ENCODE peak calls at places on chromosomes 4 and X, in four cellular contexts. B, X, V and Y are unnamed samples.

GRCh38 chr4:17780461-17781071 is 855 bp downstream of the FAM184B start:
- DNase-seq in B (no peak), X (no peak), V (no peak), Y (peak)

GRCh38 chr4:145739840-145740239 is 59.9 kb downstream of the C4orf51 start:
- DNase-seq in B (no peak), X (peak), V (no peak), Y (no peak)

GRCh38 chrX:2710041-2710471 is 19.0 kb downstream of the CD99 start:
- DNase-seq in B (peak), X (peak), V (no peak), Y (peak)

GRCh38 chr4:31204895-31205294 is 484.7 kb downstream of the PCDH7 start:
- DNase-seq in B (no peak), X (no peak), V (no peak), Y (no peak)

GRCh38 chrX:110167952-110168451 is 149.9 kb downstream of the AMMECR1 start:
- DNase-seq in B (no peak), X (no peak), V (no peak), Y (peak)

GRCh38 chrX:41781500-41781899 is 57.5 kb downstream of the GPR82 start:
- DNase-seq in B (no peak), X (peak), V (no peak), Y (peak)

GRCh38 chr4:138870739-138871633 is 144.6 kb upstream of the NOCT start:
- DNase-seq in B (peak), X (peak), V (peak), Y (peak)

GRCh38 chr4:99856166-99856565 is 38.1 kb downstream of the LAMTOR3 start:
- DNase-seq in B (no peak), X (peak), V (no peak), Y (peak)

GRCh38 chr4:83197555-83198235 is 83.2 kb upstream of the PLAC8 start:
- DNase-seq in B (peak), X (peak), V (no peak), Y (no peak)

GRCh38 chr4:42653606-42654560 is 3.0 kb downstream of the ATP8A1 start:
- DNase-seq in B (peak), X (no peak), V (no peak), Y (no peak)

GRCh38 chr4:80309301-80310004 is 26.1 kb upstream of the CFAP299 start:
- DNase-seq in B (no peak), X (peak), V (no peak), Y (peak)

GRCh38 chrX:17839269-17839668 is 21.8 kb downstream of the RAI2 start:
- DNase-seq in B (no peak), X (no peak), V (no peak), Y (no peak)

GRCh38 chrX:111339212-111339611 is 68.9 kb upstream of the CAPN6 start:
- DNase-seq in B (no peak), X (no peak), V (no peak), Y (no peak)

GRCh38 chrX:53223955-53224859 is 800 bp downstream of the KDM5C start:
- DNase-seq in B (peak), X (peak), V (peak), Y (peak)

GRCh38 chr4:138938371-138938699 is 77.2 kb upstream of the NOCT start:
- DNase-seq in B (no peak), X (peak), V (no peak), Y (peak)

GRCh38 chr4:89509708-89510269 is 202.2 kb upstream of the GPRIN3 start:
- DNase-seq in B (no peak), X (peak), V (no peak), Y (peak)

GRCh38 chr4:137510866-137511265 is 21.4 kb downstream of the PCDH18 start:
- DNase-seq in B (no peak), X (peak), V (peak), Y (peak)

GRCh38 chrX:637660-638481 is 7.3 kb downstream of the SHOX start:
- DNase-seq in B (no peak), X (no peak), V (no peak), Y (no peak)

GRCh38 chr4:40530961-40531635 is 98.6 kb downstream of the RBM47 start:
- DNase-seq in B (no peak), X (no peak), V (no peak), Y (no peak)

GRCh38 chr4:157701695-157701994 is 471.2 kb downstream of the GASK1B start:
- DNase-seq in B (no peak), X (no peak), V (no peak), Y (no peak)

GRCh38 chr4:153934689-153935017 is 145.8 kb upstream of the SFRP2 start:
- DNase-seq in B (no peak), X (no peak), V (no peak), Y (peak)

GRCh38 chr4:93416337-93417102 is 412.0 kb upstream of the ATOH1 start:
- DNase-seq in B (no peak), X (peak), V (no peak), Y (no peak)

GRCh38 chr4:168536448-168536847 is 39.6 kb downstream of the PALLD start:
- DNase-seq in B (no peak), X (no peak), V (no peak), Y (no peak)

GRCh38 chr4:41365726-41366125 is 109.0 kb downstream of the UCHL1 start:
- DNase-seq in B (no peak), X (no peak), V (no peak), Y (no peak)

GRCh38 chr4:123120473-123120872 is 198.1 kb upstream of the NUDT6 start:
- DNase-seq in B (no peak), X (peak), V (no peak), Y (peak)

DNA sequence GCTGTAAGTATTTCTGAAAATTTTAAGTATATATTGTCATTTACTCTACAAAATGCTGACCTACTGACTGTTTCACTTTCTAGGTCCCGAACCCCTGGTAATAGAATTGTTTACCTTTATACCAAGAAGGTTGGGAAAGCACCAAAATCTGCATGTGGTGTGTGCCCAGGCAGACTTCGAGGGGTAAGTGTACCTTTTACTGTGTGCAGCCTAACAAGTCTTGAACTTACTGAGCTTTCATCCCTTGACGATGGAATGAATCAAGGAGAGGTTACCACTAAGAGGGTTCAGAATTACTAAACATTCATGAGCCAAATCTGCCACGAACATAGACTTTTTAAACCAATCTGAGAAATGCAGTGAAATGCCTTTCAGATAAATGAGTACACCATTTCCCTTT is 1.6 kb downstream of the RPL34 start:
- DNase-seq in B (no peak), X (no peak), V (no peak), Y (no peak)
- H3K4me3 ChIP-seq in B (no peak), X (peak), V (no peak), Y (peak)

GRCh38 chrX:20057479-20057878 is 59.2 kb downstream of the MAP7D2 start:
- DNase-seq in B (no peak), X (no peak), V (no peak), Y (no peak)
- H3K4me3 ChIP-seq in B (no peak), X (no peak), V (no peak), Y (no peak)

GRCh38 chr4:108963910-108964309 is 201.1 kb upstream of the ETNPPL start:
- DNase-seq in B (no peak), X (no peak), V (no peak), Y (no peak)
- H3K4me3 ChIP-seq in B (no peak), X (no peak), V (no peak), Y (no peak)

DNA sequence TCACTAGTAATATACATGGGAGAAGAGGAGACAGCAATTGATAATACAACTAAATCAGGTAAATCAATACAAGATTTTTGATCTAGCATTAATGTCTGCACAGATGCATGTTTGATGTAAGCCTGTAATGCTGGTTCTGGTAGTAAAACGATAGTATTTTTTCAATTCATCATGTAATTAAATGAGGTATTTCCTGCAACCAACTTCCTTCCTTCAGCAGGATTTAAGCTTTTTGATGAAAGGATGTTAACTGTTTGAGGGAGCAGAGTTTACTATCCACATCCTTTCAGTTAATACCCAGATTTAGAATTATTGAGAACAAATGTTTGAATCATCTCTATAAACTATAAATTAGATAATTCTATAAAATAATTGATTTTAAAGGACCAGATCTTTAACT is 31.4 kb upstream of the NFKB1 start:
- DNase-seq in B (no peak), X (no peak), V (no peak), Y (no peak)
- H3K4me3 ChIP-seq in B (no peak), X (no peak), V (no peak), Y (no peak)

DNA sequence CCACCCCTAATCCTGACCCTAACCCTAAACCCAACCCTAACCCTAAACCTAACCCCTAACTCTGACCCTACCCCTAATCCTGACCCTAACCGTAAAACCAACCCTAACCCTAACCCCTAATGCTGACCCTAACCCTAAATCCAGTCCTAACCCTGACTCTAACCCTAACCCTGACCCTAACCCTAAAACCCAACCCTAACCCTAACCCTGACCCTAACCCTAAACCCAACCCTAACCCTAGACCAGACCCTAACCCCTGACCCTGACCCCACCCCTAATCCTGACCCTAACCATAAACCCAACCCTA is 708 bp upstream of the PCGF3 start:
- DNase-seq in B (no peak), X (no peak), V (no peak), Y (no peak)
- H3K4me3 ChIP-seq in B (peak), X (peak), V (peak), Y (peak)